ENCODE peak calls at places on chromosomes 13 and 19, in nine cellular contexts. D is choroid plexus epithelial cell, E is endothelial cell, C is BJ, R is esophagus squamous epithelium, Q is adrenal gland, P is PC-3, G is body of pancreas, U is right lobe of liver. B is an unnamed sample.

GRCh38 chr19:3389876-3390361 is 23.5 kb downstream of the NFIC start:
- DNase-seq in D (peak), E (no peak), C (no peak), R (no peak), Q (peak), P (no peak), G (peak), U (no peak), B (no peak)

GRCh38 chr19:3479819-3480215 is 508 bp downstream of the SMIM24 start:
- DNase-seq in D (no peak), E (no peak), C (no peak), R (no peak), Q (no peak), P (no peak), G (no peak), U (no peak), B (no peak)

GRCh38 chr19:5990289-5990797 is 12.4 kb upstream of the RANBP3 start:
- DNase-seq in D (no peak), E (no peak), C (no peak), R (no peak), Q (no peak), P (peak), G (no peak), U (no peak), B (no peak)

GRCh38 chr19:29810504-29810871 is 1.3 kb upstream of the CCNE1 start:
- DNase-seq in D (peak), E (no peak), C (no peak), R (no peak), Q (peak), P (peak), G (peak), U (peak), B (no peak)

GRCh38 chr13:112165712-112166111 is 98.8 kb downstream of the SOX1 start:
- DNase-seq in D (no peak), E (no peak), C (no peak), R (no peak), Q (no peak), P (no peak), G (no peak), U (no peak), B (no peak)

GRCh38 chr13:48220592-48221300 is 12.3 kb upstream of the ITM2B start:
- DNase-seq in D (peak), E (no peak), C (no peak), R (no peak), Q (no peak), P (no peak), G (no peak), U (no peak), B (no peak)

GRCh38 chr13:113777311-113778260 is 18.6 kb downstream of the TMEM255B start:
- DNase-seq in D (peak), E (peak), C (no peak), R (no peak), Q (no peak), P (no peak), G (no peak), U (no peak), B (no peak)

GRCh38 chr13:52862358-52863206 is 14.1 kb upstream of the PCDH8 start:
- DNase-seq in D (no peak), E (peak), C (no peak), R (no peak), Q (peak), P (peak), G (peak), U (no peak), B (no peak)

GRCh38 chr19:33139165-33139564 is 7.3 kb downstream of the WDR88 start:
- DNase-seq in D (no peak), E (no peak), C (no peak), R (no peak), Q (no peak), P (no peak), G (no peak), U (no peak), B (no peak)

GRCh38 chr19:10111405-10111811 is at the start of gene P2RY11:
- DNase-seq in D (no peak), E (no peak), C (no peak), R (no peak), Q (no peak), P (no peak), G (no peak), U (no peak), B (no peak)

GRCh38 chr13:49693191-49693733 is 2.0 kb upstream of the EBPL start:
- DNase-seq in D (peak), E (no peak), C (no peak), R (no peak), Q (no peak), P (peak), G (no peak), U (no peak), B (no peak)

GRCh38 chr19:33878136-33878535 is 81.5 kb downstream of the KCTD15 start:
- DNase-seq in D (no peak), E (no peak), C (no peak), R (no peak), Q (no peak), P (no peak), G (no peak), U (no peak), B (no peak)

GRCh38 chr19:12792048-12792852 is 964 bp downstream of the JUNB start:
- DNase-seq in D (peak), E (peak), C (no peak), R (no peak), Q (peak), P (peak), G (peak), U (peak), B (no peak)

GRCh38 chr13:48626077-48626449 is 27.7 kb upstream of the CYSLTR2 start:
- DNase-seq in D (peak), E (no peak), C (no peak), R (no peak), Q (peak), P (no peak), G (peak), U (no peak), B (no peak)

GRCh38 chr13:50320297-50320862 is 305.1 kb downstream of the KCNRG start:
- DNase-seq in D (peak), E (no peak), C (no peak), R (no peak), Q (no peak), P (peak), G (no peak), U (no peak), B (no peak)

GRCh38 chr19:14138576-14139265 is 2.3 kb upstream of the ASF1B start:
- DNase-seq in D (peak), E (no peak), C (no peak), R (no peak), Q (no peak), P (no peak), G (no peak), U (no peak), B (no peak)

GRCh38 chr13:107367258-107367657 is 799.3 kb upstream of the ARGLU1 start:
- DNase-seq in D (no peak), E (no peak), C (no peak), R (no peak), Q (no peak), P (peak), G (no peak), U (no peak), B (no peak)

DNA sequence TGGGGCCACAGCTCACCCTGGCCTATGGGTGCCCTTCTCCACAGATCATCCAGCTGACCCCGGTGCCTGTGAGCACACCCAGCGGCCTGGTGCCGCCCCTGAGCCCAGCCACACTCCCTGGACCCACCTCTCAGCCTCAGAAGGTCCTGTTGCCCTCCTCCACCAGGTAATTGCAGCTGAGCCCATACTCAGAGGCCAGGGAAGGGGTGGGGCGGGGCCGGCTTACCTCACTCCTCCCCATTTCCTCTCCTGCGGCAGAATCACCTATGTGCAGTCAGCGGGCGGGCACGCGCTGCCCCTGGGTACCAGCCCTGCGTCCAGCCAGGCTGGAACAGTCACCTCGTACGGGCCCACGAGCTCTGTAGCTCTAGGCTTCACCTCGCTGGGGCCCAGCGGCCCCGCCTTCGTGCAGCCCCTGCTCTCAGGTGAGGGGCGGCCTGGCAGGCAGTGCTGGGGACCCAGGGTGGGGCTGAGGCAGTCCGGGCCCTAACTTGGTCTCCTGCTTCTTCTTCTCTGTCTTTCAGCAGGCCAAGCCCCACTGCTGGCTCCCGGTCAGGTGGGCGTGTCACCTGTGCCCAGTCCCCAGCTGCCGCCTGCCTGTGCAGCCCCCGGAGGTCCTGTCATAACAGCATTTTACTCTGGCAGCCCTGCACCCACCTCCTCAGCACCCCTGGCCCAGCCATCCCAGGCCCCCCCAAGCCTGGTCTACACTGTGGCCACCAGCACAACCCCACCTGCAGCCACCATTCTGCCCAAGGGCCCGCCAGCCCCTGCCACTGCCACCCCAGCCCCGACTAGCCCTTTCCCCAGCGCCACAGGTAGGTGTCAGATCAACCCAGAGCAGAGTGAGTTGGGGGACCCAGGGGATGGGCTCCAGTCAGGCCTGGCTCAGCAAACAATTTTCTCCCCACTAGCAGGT is 9.6 kb upstream of the PRR19 start:
- DNase-seq in D (no peak), E (no peak), C (no peak), R (no peak), Q (no peak), P (no peak), G (no peak), U (peak), B (no peak)
- TF ChIP-seq CTCF in D (no peak), E (no peak), C (no peak), R (no peak), Q (no peak), P (no peak), G (no peak), U (no peak), B (no peak)

DNA sequence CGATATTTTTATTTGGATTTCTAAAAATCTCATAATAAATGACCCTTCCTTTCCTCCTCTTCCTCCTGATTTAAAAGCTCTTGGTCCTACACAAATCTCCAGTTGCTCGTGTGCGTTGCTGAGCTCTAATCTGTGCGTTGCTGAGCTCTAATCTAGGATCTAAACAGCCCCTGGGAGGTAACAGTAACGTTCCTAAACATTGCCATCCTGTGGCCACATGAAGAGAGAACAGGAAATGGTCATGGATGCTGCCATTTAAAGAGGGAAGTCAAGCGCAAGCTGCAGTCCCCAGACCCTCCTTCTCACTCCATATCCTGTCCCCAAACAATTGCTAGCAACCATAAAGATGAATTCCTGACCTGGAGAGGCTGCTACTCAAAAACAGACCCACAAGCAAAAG is 170.8 kb downstream of the NUFIP1 start:
- DNase-seq in D (peak), E (no peak), C (no peak), R (no peak), Q (no peak), P (peak), G (no peak), U (no peak), B (no peak)
- TF ChIP-seq CTCF in D (peak), E (no peak), C (no peak), R (no peak), Q (no peak), P (peak), G (peak), U (no peak), B (peak)

GRCh38 chr13:59178344-59178743 is 985.4 kb downstream of the DIAPH3 start:
- DNase-seq in D (peak), E (no peak), C (no peak), R (no peak), Q (no peak), P (peak), G (no peak), U (no peak), B (no peak)

GRCh38 chr13:59182241-59182640 is 981.5 kb downstream of the DIAPH3 start:
- DNase-seq in D (peak), E (no peak), C (no peak), R (no peak), Q (no peak), P (no peak), G (no peak), U (no peak), B (no peak)

GRCh38 chr13:59172076-59172475 is 991.7 kb downstream of the DIAPH3 start:
- DNase-seq in D (no peak), E (no peak), C (no peak), R (no peak), Q (no peak), P (no peak), G (no peak), U (no peak), B (no peak)

GRCh38 chr13:59176775-59177174 is 987.0 kb downstream of the DIAPH3 start:
- DNase-seq in D (no peak), E (no peak), C (no peak), R (no peak), Q (no peak), P (peak), G (no peak), U (no peak), B (no peak)
- TF ChIP-seq CTCF in D (peak), E (peak), C (peak), R (no peak), Q (no peak), P (peak), G (no peak), U (no peak), B (peak)

DNA sequence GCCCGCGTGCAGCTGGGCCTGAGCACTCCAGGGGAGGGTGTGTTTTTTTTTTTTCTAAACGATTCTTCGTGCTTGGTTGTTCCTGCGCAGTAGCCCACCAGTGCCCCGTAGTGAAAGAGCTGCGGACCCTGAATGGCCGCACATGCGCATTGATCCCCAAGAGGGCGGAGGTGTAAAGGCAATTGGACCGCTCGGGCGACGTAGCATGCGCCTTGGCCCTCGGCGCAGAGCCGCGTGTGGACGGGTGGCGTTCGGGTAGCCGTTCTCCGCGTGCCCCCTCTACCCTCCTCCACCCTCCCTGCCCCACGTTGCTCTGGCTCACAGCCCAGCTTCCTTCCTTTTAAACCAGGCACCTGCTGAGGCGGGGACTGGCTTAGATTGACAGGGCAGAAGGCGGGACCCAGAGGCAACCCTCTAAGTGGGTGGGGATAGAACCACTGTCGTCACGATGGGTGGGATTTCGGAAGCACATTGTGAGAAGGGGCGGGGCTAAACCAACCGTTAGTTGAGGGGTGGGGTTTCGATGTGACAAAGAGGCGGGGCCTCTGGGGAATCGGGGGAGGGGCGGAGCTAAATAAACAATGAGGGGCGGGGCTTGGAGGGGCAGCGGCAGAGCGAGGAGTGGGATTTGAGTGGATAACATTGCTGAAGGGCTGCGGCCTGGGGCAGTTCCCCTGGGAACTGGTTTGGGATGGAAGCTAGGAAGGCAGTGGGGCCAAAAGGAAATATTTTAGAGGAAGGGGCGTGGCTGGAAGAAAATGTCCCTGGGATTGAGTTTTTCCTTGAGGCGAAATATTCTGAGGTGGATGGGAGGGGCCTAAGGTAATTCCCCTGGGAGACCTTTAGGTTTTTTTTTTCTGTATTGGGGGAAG is 543 bp upstream of the NUP62 start:
- DNase-seq in D (peak), E (peak), C (peak), R (peak), Q (peak), P (peak), G (peak), U (peak), B (peak)
- TF ChIP-seq CTCF in D (no peak), E (no peak), C (no peak), R (no peak), Q (peak), P (no peak), G (no peak), U (peak), B (peak)

GRCh38 chr13:23705578-23705977 is 135.4 kb downstream of the TNFRSF19 start:
- DNase-seq in D (peak), E (no peak), C (no peak), R (no peak), Q (no peak), P (no peak), G (no peak), U (no peak), B (no peak)

GRCh38 chr13:23710366-23710765 is 140.2 kb downstream of the TNFRSF19 start:
- DNase-seq in D (no peak), E (no peak), C (no peak), R (no peak), Q (no peak), P (no peak), G (no peak), U (no peak), B (no peak)

GRCh38 chr13:23707674-23708073 is 137.5 kb downstream of the TNFRSF19 start:
- DNase-seq in D (peak), E (no peak), C (no peak), R (no peak), Q (no peak), P (peak), G (no peak), U (no peak), B (no peak)

GRCh38 chr13:23711355-23711754 is 141.1 kb downstream of the TNFRSF19 start:
- DNase-seq in D (no peak), E (no peak), C (no peak), R (no peak), Q (no peak), P (no peak), G (no peak), U (no peak), B (no peak)

DNA sequence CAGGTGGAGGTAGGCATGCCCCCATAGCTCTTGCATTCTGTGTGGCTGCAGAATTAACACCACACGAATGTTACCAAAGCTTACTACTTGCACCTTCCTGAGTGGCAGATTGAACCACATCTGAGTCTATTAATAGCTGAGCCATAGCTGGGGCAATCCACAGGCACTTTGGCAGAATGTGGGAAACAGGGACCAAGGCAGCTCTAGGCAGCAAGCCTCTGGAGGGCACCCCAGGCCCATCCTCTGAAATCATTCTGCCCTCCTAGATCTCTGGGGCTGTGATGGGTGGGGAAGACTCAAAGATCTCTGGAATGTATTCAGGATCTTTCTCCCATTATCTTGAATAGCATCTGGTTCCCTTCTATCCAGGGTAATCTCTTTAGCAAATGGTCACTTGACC is 139.3 kb downstream of the TNFRSF19 start:
- DNase-seq in D (peak), E (no peak), C (no peak), R (no peak), Q (no peak), P (peak), G (no peak), U (no peak), B (no peak)
- TF ChIP-seq CTCF in D (peak), E (no peak), C (peak), R (no peak), Q (no peak), P (peak), G (no peak), U (no peak), B (no peak)

GRCh38 chr19:11453468-11454341 is 18.3 kb downstream of the PRKCSH start:
- DNase-seq in D (no peak), E (peak), C (no peak), R (no peak), Q (no peak), P (no peak), G (no peak), U (no peak), B (no peak)
- TF ChIP-seq CTCF in D (peak), E (peak), C (peak), R (no peak), Q (peak), P (peak), G (peak), U (no peak), B (peak)

GRCh38 chr13:25764378-25764777 is 287.4 kb downstream of the SHISA2 start:
- DNase-seq in D (no peak), E (no peak), C (no peak), R (no peak), Q (no peak), P (no peak), G (no peak), U (no peak), B (no peak)

GRCh38 chr13:25761041-25761440 is 290.8 kb downstream of the SHISA2 start:
- DNase-seq in D (no peak), E (no peak), C (no peak), R (no peak), Q (no peak), P (no peak), G (no peak), U (no peak), B (no peak)

GRCh38 chr13:25762288-25762687 is 289.5 kb downstream of the SHISA2 start:
- DNase-seq in D (no peak), E (no peak), C (no peak), R (no peak), Q (no peak), P (no peak), G (no peak), U (no peak), B (no peak)

GRCh38 chr13:25766576-25766975 is 285.2 kb downstream of the SHISA2 start:
- DNase-seq in D (no peak), E (no peak), C (no peak), R (no peak), Q (no peak), P (no peak), G (no peak), U (no peak), B (no peak)

GRCh38 chr13:25762795-25763377 is 288.9 kb downstream of the SHISA2 start:
- DNase-seq in D (no peak), E (no peak), C (no peak), R (no peak), Q (no peak), P (no peak), G (no peak), U (no peak), B (no peak)
- TF ChIP-seq CTCF in D (no peak), E (no peak), C (no peak), R (no peak), Q (no peak), P (no peak), G (no peak), U (no peak), B (no peak)

B was measured in type B pancreatic cell.